ENCODE peak calls at places on chromosome 4, in eight cellular contexts. N is choroid plexus epithelial cell; S is A549; Y is stomach; X is BE2C; I is CD8-positive, alpha-beta T cell; R is fibroblast of mammary gland; F is uterus. M is an unnamed sample.

GRCh38 chr4:168610911-168611530 is 114.2 kb downstream of the PALLD start:
- DNase-seq in X (no peak), S (no peak), F (no peak), Y (no peak), N (no peak), R (peak), I (no peak), M (peak)

GRCh38 chr4:99868126-99868596 is 26.1 kb downstream of the LAMTOR3 start:
- DNase-seq in I (no peak), S (no peak), R (peak), N (peak), F (peak), X (no peak), Y (no peak), M (peak)

GRCh38 chr4:53116959-53117358 is 248.9 kb downstream of the SCFD2 start:
- DNase-seq in F (no peak), I (no peak), R (peak), N (peak), X (no peak), Y (no peak), S (no peak), M (peak)

GRCh38 chr4:5796976-5797375 is 86.0 kb downstream of the EVC start:
- DNase-seq in F (no peak), S (no peak), Y (no peak), I (no peak), R (no peak), X (no peak), N (no peak), M (no peak)

GRCh38 chr4:76211769-76212168 is 1.9 kb downstream of the SCARB2 start:
- DNase-seq in I (no peak), S (no peak), N (no peak), F (no peak), X (no peak), R (no peak), Y (no peak), M (no peak)

GRCh38 chr4:76559236-76560071 is 124.4 kb downstream of the SHROOM3 start:
- DNase-seq in N (no peak), Y (no peak), I (no peak), X (no peak), F (no peak), S (no peak), R (no peak), M (no peak)

GRCh38 chr4:187826725-187827124 is 168.8 kb upstream of the ZFP42 start:
- DNase-seq in Y (no peak), X (no peak), S (no peak), F (no peak), R (no peak), N (no peak), I (no peak), M (no peak)

GRCh38 chr4:145804134-145804533 is 124.2 kb downstream of the C4orf51 start:
- DNase-seq in X (no peak), F (peak), S (no peak), Y (no peak), N (peak), I (no peak), R (peak), M (peak)

GRCh38 chr4:137509855-137510282 is 22.4 kb downstream of the PCDH18 start:
- DNase-seq in N (peak), Y (no peak), R (no peak), F (peak), S (no peak), I (no peak), X (peak), M (no peak)

GRCh38 chr4:136078971-136079370 is 1453.3 kb downstream of the PCDH18 start:
- DNase-seq in X (no peak), S (no peak), N (peak), Y (no peak), I (no peak), R (peak), F (no peak), M (no peak)

GRCh38 chr4:134906404-134907023 is 704.9 kb upstream of the PABPC4L start:
- DNase-seq in I (no peak), R (no peak), X (peak), Y (no peak), S (no peak), F (no peak), N (peak), M (no peak)

GRCh38 chr4:129532573-129532972 is 436.6 kb downstream of the C4orf33 start:
- DNase-seq in I (no peak), X (no peak), Y (no peak), N (no peak), R (no peak), S (no peak), F (no peak), M (no peak)

DNA sequence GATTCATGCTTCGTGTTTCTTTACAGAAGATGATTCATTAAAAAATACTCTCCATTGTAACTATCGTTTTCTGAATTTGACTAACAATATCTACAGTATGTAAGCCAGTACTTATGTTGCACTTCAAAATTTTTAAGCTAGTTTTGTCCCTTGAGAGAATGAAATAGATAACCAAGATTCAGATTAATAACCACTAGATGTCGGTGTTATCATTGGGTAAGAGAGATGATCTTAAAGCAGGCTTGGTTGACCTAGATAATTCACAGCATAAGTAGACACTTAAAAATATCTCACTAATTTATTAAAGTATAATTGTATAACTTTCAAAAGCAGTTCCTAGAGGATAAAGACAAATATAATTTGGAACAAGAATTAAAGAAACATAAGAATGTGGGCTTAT is 430.9 kb downstream of the C4orf33 start:
- DNase-seq in R (peak), X (no peak), I (no peak), N (peak), F (no peak), S (no peak), Y (no peak), M (peak)
- TF ChIP-seq CTCF in R (peak), X (peak), I (no peak), N (no peak), F (no peak), S (peak), Y (no peak), M (peak)

DNA sequence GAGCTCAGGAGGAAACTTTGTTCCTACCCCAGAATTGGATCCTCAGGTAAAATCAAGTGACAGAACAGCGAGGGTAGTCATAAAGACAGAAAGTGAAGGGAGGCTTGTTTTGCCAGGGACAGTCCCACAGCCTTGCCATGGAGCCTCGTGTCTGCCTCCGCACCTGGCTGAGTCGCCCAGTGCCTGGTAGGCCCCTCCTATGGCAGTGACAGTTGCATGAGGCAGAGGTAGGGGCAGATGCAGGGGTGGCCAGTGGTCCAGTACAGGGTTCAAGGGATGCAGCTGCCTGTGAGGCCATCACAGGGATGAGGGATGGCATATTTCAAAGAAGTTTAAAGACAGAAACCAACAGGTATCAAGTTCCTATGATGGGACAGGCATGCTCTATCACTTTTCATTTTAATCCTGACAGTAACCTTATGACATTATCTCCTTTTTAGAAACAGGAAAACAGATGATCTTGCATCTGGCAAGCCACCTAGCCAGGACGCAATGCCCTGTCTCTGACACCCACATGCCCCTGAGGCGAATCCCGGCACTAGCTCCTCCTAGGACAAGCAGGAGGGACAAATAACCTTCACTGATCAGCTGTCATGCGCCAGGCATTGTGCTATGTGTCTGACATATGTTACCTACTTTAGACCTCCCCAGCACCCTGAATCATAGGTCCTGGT is 127.4 kb upstream of the ENPP6 start:
- DNase-seq in I (no peak), R (no peak), X (peak), F (no peak), Y (no peak), N (no peak), S (no peak), M (no peak)
- H3K4me3 ChIP-seq in I (no peak), R (no peak), X (no peak), F (no peak), Y (no peak), N (no peak), S (no peak), M (no peak)

GRCh38 chr4:84028340-84028739 is 470.8 kb downstream of the NKX6-1 start:
- DNase-seq in Y (no peak), F (no peak), I (no peak), R (no peak), N (peak), S (no peak), X (no peak), M (no peak)
- TF ChIP-seq CTCF in Y (no peak), F (no peak), I (no peak), R (no peak), N (no peak), S (no peak), X (peak), M (no peak)

GRCh38 chr4:7908668-7909067 is 31.0 kb downstream of the AFAP1 start:
- DNase-seq in S (no peak), X (no peak), N (no peak), R (no peak), Y (no peak), I (no peak), F (no peak), M (no peak)

GRCh38 chr4:7911044-7911578 is 28.6 kb downstream of the AFAP1 start:
- DNase-seq in Y (no peak), R (peak), S (no peak), X (peak), I (no peak), F (peak), N (peak), M (peak)

GRCh38 chr4:7909966-7910720 is 29.5 kb downstream of the AFAP1 start:
- DNase-seq in I (no peak), Y (no peak), X (no peak), N (peak), F (peak), R (peak), S (no peak), M (peak)

GRCh38 chr4:7909463-7909862 is 30.2 kb downstream of the AFAP1 start:
- DNase-seq in N (peak), R (no peak), I (no peak), Y (no peak), F (no peak), S (no peak), X (no peak), M (no peak)

GRCh38 chr4:7910721-7911015 is 29.0 kb downstream of the AFAP1 start:
- DNase-seq in X (no peak), F (no peak), Y (no peak), N (no peak), R (no peak), S (no peak), I (no peak), M (no peak)
- H3K4me3 ChIP-seq in X (peak), F (no peak), Y (no peak), N (no peak), R (peak), S (peak), I (no peak), M (peak)

GRCh38 chr4:69025191-69025998 is 70.9 kb upstream of the UGT2B7 start:
- DNase-seq in S (no peak), F (no peak), I (no peak), Y (no peak), N (peak), X (no peak), R (no peak), M (no peak)
- TF ChIP-seq CTCF in S (peak), F (no peak), I (no peak), Y (no peak), N (peak), X (no peak), R (peak), M (peak)

DNA sequence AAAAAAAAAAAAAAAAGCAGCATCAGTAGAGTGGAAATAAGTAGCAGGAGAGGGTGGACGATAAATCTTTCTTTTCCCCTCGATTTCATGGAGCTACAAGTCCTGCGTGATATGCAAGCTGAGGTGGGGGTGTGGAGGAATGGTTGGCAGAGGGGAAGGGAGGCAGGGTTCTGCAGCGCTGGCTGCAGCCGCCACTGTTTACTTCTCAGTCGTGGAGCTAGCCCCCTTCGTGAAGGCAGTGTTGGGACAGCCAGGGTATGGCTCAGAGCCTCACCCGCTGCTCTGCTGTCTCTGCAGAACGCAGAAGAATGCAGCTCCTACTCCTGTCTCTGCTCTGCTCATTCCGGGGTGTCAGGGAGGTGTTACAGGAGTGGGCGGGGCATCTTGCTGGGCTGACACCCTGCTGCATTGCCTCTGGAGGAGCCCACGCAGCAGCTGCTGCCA is 140.6 kb downstream of the GPM6A start:
- DNase-seq in N (peak), X (peak), R (no peak), F (no peak), I (no peak), Y (no peak), S (peak), M (no peak)
- H3K4me3 ChIP-seq in N (peak), X (peak), R (no peak), F (no peak), I (no peak), Y (peak), S (peak), M (no peak)

GRCh38 chr4:127601029-127601428 is 31.7 kb upstream of the INTU start:
- DNase-seq in X (no peak), R (peak), S (no peak), F (no peak), N (peak), Y (no peak), I (no peak), M (peak)
- TF ChIP-seq CTCF in X (peak), R (peak), S (peak), F (no peak), N (peak), Y (no peak), I (no peak), M (peak)

GRCh38 chr4:173859091-173859713 is 329.2 kb upstream of the HAND2 start:
- DNase-seq in R (no peak), I (no peak), F (no peak), N (peak), S (no peak), X (no peak), Y (no peak), M (peak)
- H3K4me3 ChIP-seq in R (no peak), I (no peak), F (no peak), N (no peak), S (no peak), X (no peak), Y (no peak), M (no peak)

GRCh38 chr4:7297374-7297773 is 105.0 kb downstream of the SORCS2 start:
- DNase-seq in I (no peak), N (no peak), S (no peak), F (no peak), R (no peak), Y (no peak), X (no peak), M (no peak)

GRCh38 chr4:7296661-7297335 is 104.5 kb downstream of the SORCS2 start:
- DNase-seq in I (no peak), X (no peak), Y (no peak), N (no peak), F (no peak), S (no peak), R (no peak), M (no peak)

GRCh38 chr4:7297881-7298280 is 105.5 kb downstream of the SORCS2 start:
- DNase-seq in I (no peak), S (no peak), F (no peak), X (no peak), R (no peak), N (no peak), Y (no peak), M (no peak)

GRCh38 chr4:7295201-7295916 is 103.0 kb downstream of the SORCS2 start:
- DNase-seq in Y (no peak), S (no peak), F (peak), R (peak), I (no peak), N (no peak), X (no peak), M (peak)

DNA sequence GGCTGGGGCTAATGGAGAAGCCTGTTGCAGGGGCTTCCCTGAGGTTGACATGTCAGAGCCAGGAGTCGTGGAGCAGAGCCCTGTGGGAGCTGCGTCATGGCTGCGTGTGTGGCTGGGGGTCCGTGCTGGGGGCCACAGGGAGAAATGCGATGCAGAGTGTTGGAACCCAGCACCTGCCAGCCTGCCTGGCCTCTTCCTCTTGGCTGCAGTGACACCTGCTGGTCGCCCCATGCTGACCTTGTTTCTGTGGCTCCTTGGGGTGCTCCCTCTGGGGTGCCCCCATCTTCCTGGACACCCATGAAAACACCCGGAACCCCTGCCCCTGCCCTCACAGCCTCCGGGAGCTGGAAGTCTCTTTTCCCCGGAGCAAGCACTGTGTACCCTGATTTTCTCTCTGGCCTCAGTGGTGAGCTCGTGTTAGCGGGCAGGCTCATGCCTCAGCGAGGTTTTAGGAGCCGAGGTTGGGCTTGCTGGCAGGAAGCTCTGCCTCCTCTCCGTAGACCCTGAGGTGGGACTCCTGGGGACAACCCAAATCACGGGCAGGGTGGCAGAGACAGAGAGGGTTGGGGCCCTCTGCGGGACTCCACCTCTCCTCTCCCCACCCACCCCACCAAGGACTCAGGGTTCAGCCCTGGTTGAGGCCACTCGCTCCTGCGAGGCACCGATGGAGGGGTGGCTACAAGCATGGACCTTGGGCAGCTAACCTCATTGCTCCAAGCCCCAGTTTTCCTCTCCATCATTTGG is 103.8 kb downstream of the SORCS2 start:
- DNase-seq in F (peak), R (peak), X (peak), N (peak), S (peak), I (no peak), Y (no peak), M (peak)
- TF ChIP-seq CTCF in F (peak), R (peak), X (peak), N (peak), S (peak), I (no peak), Y (peak), M (peak)